ENCODE peak calls at places on chromosomes 7 and 10, in six cellular contexts. G is AG08396; L is HuH-7.5; J is left kidney; C is midbrain; A is stimulated activated naive CD4-positive, alpha-beta T cell treated with Interleukin-2 at 50 U/mL for 16 hours. X is an unnamed sample.

GRCh38 chr7:26535483-26536069 is 243.9 kb downstream of the SNX10 start:
- DNase-seq in G (no peak), L (no peak), J (peak), C (no peak), A (no peak), X (no peak)

GRCh38 chr7:98283127-98283886 is 1.8 kb downstream of the BRI3 start:
- DNase-seq in G (peak), L (no peak), J (no peak), C (peak), A (no peak), X (no peak)

GRCh38 chr7:73668103-73668937 is 689 bp downstream of the VPS37D start:
- DNase-seq in G (peak), L (peak), J (peak), C (no peak), A (no peak), X (peak)

GRCh38 chr10:15748137-15748536 is 28.4 kb upstream of the ITGA8 start:
- DNase-seq in G (no peak), L (no peak), J (peak), C (no peak), A (no peak), X (no peak)

GRCh38 chr7:73974948-73975926 is 52.7 kb upstream of the ELN start:
- DNase-seq in G (no peak), L (no peak), J (peak), C (no peak), A (no peak), X (no peak)

GRCh38 chr10:89085153-89085552 is 94.6 kb downstream of the FAS start:
- DNase-seq in G (no peak), L (no peak), J (no peak), C (no peak), A (no peak), X (no peak)

GRCh38 chr7:106779877-106780276 is 85.2 kb upstream of the PIK3CG start:
- DNase-seq in G (no peak), L (peak), J (peak), C (no peak), A (no peak), X (peak)

GRCh38 chr10:21523007-21523406 is 2.5 kb downstream of the SKIDA1 start:
- DNase-seq in G (no peak), L (no peak), J (peak), C (no peak), A (no peak), X (no peak)

GRCh38 chr7:86453454-86453853 is 190.3 kb upstream of the GRM3 start:
- DNase-seq in G (no peak), L (no peak), J (no peak), C (no peak), A (no peak), X (no peak)

X was measured in NAMALWA.